ENCODE peak calls at places on chromosomes 3 and 15, in four cellular contexts. C is sigmoid colon, W is H1, L is Caco-2. M is an unnamed sample. For H3K36me3, the result is how much of the 10 kb centered on the place peaks cover.

GRCh38 chr3:49076116-49076515 is 17.8 kb downstream of the QRICH1 start:
- DNase-seq in C (no peak), W (no peak), L (no peak), M (no peak)

GRCh38 chr15:66187271-66187670 is 66.3 kb downstream of the MEGF11 start:
- DNase-seq in C (no peak), W (no peak), L (no peak), M (no peak)

GRCh38 chr15:63043391-63044076 is 987 bp downstream of the TPM1 start:
- DNase-seq in C (peak), W (no peak), L (peak), M (no peak)

GRCh38 chr3:127153506-127153815 is 39.5 kb upstream of the PRR23E start:
- DNase-seq in C (peak), W (no peak), L (no peak), M (no peak)

GRCh38 chr3:97306226-97306625 is 458.3 kb upstream of the ARL6 start:
- DNase-seq in C (no peak), W (no peak), L (no peak), M (no peak)

GRCh38 chr3:43287514-43287913 is 1.2 kb downstream of the SNRK start:
- DNase-seq in C (no peak), W (no peak), L (no peak), M (no peak)

GRCh38 chr3:190849607-190850006 is 12.9 kb downstream of the GMNC start:
- DNase-seq in C (no peak), W (no peak), L (no peak), M (no peak)

GRCh38 chr3:140219923-140220452 is 285.0 kb downstream of the CLSTN2 start:
- DNase-seq in C (no peak), W (no peak), L (no peak), M (no peak)

GRCh38 chr15:32030795-32031194 is 480 bp downstream of the CHRNA7 start:
- DNase-seq in C (no peak), W (no peak), L (no peak), M (no peak)

GRCh38 chr3:58900372-58900771 is 149.5 kb downstream of the CFAP20DC start:
- DNase-seq in C (no peak), W (no peak), L (no peak), M (no peak)

GRCh38 chr3:197027151-197027895 is 2.3 kb downstream of the MELTF start:
- DNase-seq in C (no peak), W (peak), L (no peak), M (no peak)

GRCh38 chr3:37494206-37494605 is 319.8 kb upstream of the LRRFIP2 start:
- DNase-seq in C (no peak), W (no peak), L (no peak), M (no peak)

GRCh38 chr3:190404715-190405114 is 16.8 kb downstream of the CLDN16 start:
- DNase-seq in C (no peak), W (no peak), L (no peak), M (no peak)

GRCh38 chr3:161474691-161475090 is 21.9 kb upstream of the OTOL1 start:
- DNase-seq in C (no peak), W (no peak), L (no peak), M (no peak)

GRCh38 chr3:18443670-18444596 is 18.8 kb upstream of the SATB1 start:
- DNase-seq in C (peak), W (peak), L (peak), M (no peak)

GRCh38 chr15:89628791-89629715 is 26.2 kb downstream of the KIF7 start:
- DNase-seq in C (no peak), W (no peak), L (no peak), M (no peak)

GRCh38 chr15:100784493-100785180 is 95.0 kb upstream of the ALDH1A3 start:
- DNase-seq in C (peak), W (no peak), L (no peak), M (no peak)

GRCh38 chr3:149085828-149086231 is 503 bp downstream of the HLTF start:
- DNase-seq in C (peak), W (no peak), L (peak), M (peak)

GRCh38 chr3:109902549-109902948 is 565.2 kb upstream of the DPPA4 start:
- DNase-seq in C (no peak), W (no peak), L (no peak), M (no peak)

GRCh38 chr15:88647362-88648105 is 8.7 kb downstream of the ISG20 start:
- DNase-seq in C (peak), W (peak), L (no peak), M (peak)

GRCh38 chr15:38623744-38624143 is 59.1 kb upstream of the RASGRP1 start:
- DNase-seq in C (no peak), W (no peak), L (no peak), M (no peak)

GRCh38 chr3:169286992-169287391 is 376.5 kb downstream of the MECOM start:
- DNase-seq in C (no peak), W (no peak), L (no peak), M (no peak)

DNA sequence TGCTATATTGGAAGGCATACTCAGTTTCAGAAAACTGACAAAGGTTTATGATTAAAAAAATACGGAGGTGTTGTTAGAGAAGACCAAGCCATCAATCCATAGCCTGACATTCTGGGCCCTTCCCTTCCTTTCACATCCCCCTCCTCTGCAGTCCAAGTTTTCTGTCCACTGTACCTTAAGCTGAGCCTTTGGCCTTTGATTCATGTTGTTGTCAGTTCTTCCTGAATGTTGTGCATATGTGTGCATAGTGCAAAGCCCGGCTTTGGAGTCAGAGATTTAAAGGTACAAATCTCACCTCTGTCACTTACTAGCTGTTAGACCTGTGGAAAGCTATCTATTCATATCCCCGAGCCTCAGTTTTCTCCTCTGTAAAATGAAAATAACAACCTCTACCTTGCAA is 104.9 kb upstream of the AGBL1 start:
- DNase-seq in C (no peak), W (no peak), L (no peak), M (no peak)
- TF ChIP-seq CTCF in C (no peak), W (no peak), L (no peak), M (no peak)

GRCh38 chr15:58742424-58743160 is 6.9 kb downstream of the ADAM10 start:
- DNase-seq in C (no peak), W (no peak), L (no peak), M (no peak)
- H3K4me3 ChIP-seq in C (no peak), W (no peak), L (no peak), M (no peak)

GRCh38 chr15:92111756-92112155 is 258.2 kb downstream of the SLCO3A1 start:
- DNase-seq in C (no peak), W (no peak), L (no peak), M (no peak)
- H3K36me3 ChIP-seq in C (under half), W (under half), L (under half), M (under half)

GRCh38 chr3:185504636-185505035 is 5.8 kb upstream of the TMEM41A start:
- DNase-seq in C (no peak), W (no peak), L (no peak), M (no peak)

GRCh38 chr3:185503467-185503975 is 4.7 kb upstream of the TMEM41A start:
- DNase-seq in C (no peak), W (no peak), L (no peak), M (no peak)

GRCh38 chr3:185502987-185503386 is 4.2 kb upstream of the TMEM41A start:
- DNase-seq in C (no peak), W (no peak), L (no peak), M (peak)

DNA sequence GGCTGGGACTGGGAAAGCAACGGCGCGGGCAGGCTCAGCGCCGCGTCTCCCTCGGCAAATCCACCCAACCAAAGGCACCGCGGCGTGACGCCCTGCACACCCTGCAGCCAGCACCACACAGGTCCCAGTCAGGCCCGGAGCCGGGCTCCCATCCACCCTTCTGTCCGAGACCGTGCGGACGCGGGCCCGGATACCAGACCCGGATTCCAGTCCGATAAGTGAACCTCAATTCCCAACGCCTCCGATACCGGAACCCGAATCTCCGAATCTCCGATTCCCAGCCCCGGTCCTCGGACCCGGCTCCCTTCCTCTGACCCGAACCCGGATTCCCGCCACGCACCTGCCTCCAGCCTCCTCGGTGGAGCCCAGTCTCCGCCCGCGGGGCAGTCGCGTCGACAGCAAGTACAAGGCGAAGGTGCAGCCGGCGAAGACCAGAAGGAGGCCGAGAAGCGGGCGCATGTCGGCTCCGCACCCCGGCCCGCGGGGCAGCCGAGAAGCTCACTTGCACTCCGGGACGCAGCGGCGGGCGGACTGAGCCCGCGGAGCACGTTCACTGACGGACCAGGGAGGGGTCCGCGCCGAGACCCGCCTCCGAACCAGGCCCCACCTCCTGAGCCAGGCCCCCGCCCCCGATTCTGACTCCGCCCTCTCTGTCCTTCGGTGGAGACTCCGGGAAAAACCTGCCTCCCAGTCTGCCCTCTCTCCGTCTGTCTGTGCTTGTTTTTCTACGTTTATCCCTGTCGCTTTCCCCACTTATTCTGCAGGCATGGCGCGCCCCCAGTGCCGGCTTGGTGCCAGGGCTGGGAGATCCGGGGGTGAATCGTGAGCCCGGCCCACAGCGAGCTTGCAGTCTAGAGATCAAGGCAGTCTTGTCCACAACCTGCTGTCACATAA is at the start of gene TMEM41A:
- DNase-seq in C (peak), W (peak), L (peak), M (peak)
- TF ChIP-seq CTCF in C (no peak), W (peak), L (no peak), M (no peak)

DNA sequence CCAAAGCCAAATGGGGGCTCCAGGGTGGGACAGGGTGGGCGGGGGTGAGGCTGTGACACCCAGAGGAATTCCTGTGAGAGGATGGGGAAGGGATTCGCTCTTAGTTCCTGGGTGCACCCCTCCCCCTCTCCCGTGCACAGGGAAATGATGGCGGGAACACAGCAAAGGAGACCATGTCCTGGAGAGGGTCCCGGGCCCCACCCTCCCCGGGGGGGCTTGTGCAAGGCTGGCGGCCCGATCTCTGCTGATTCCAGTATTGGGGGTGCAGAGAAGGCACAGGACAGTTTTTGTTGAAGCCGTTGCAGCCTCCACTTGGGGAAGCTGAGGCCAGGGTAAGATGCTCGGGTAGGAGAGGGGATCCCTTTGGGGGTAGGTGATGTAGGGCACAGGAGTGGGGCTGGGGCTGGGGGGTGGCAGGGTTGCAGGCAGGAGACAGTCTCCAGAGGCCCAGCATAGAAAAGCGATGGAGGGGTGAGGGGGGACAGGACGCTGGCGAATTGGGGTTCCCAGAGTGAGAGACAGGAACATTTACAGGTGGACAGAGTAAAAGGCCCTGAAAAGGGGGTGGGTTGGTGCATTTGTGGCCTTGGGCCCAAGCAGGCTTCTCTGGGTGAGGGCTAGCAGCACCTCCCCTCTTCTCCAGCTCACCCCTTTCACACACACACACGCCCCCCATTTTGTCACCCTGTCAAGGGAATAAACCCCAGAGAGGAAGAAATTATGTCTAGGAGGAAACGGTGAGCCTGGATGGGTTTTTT is 38.5 kb downstream of the HMCES start:
- DNase-seq in C (no peak), W (no peak), L (no peak), M (peak)
- H3K4me3 ChIP-seq in C (peak), W (peak), L (peak), M (peak)

DNA sequence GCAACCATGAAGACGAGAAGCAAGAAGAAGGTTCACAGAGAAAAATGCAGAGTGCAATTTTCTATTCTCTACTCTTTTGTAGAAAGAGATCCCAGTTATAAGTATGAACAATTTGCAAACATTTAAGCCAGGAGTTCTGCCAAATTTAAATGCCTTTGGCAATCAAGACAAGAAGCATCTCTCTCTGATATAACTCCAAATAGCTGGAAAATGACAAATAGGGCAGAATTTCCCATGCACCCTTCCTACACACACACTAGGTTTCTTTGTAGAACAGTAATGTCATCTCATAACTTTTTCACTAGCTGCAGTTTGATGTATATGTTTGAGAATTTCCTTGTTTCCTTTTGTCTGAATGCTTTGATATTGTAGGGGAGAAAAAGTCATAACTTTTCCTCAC is 333.5 kb upstream of the AZI2 start:
- DNase-seq in C (no peak), W (no peak), L (no peak), M (no peak)
- H3K36me3 ChIP-seq in C (under half), W (under half), L (under half), M (under half)